ENCODE peak calls at places on chromosomes 6 and 20, in eight cellular contexts. A is IMR-90, P is HCT116, V is uterus, T is transverse colon, S is adrenal gland, L is ovary, R is spleen. D is an unnamed sample. For H3K27me3, the result is how much of the 10 kb centered on the place peaks cover.

GRCh38 chr6:52337633-52338290 is 24.2 kb upstream of the PAQR8 start:
- DNase-seq in A (no peak), V (no peak), L (no peak), R (no peak), P (no peak), T (no peak), S (no peak), D (no peak)

GRCh38 chr20:47656313-47656712 is 129.0 kb downstream of the SULF2 start:
- DNase-seq in V (no peak), T (no peak), S (no peak), A (no peak), R (no peak), L (no peak), P (no peak), D (no peak)

GRCh38 chr6:121482004-121482693 is 46.7 kb downstream of the GJA1 start:
- DNase-seq in S (no peak), P (peak), R (no peak), T (no peak), L (no peak), V (no peak), A (peak), D (no peak)

GRCh38 chr6:64685401-64685800 is 1021.6 kb downstream of the EYS start:
- DNase-seq in V (no peak), S (no peak), L (no peak), T (no peak), A (no peak), R (no peak), P (no peak), D (no peak)

GRCh38 chr20:19626896-19627295 is 131.2 kb upstream of the RIN2 start:
- DNase-seq in A (peak), R (no peak), V (no peak), S (peak), T (no peak), L (no peak), P (no peak), D (no peak)

GRCh38 chr6:144190593-144190992 is 40.3 kb downstream of the STX11 start:
- DNase-seq in R (no peak), S (peak), P (no peak), V (peak), L (no peak), T (no peak), A (peak), D (no peak)

GRCh38 chr6:24340998-24341934 is 16.6 kb downstream of the DCDC2 start:
- DNase-seq in S (no peak), A (no peak), V (no peak), L (no peak), P (no peak), T (no peak), R (no peak), D (peak)

GRCh38 chr6:5843078-5843477 is 163.6 kb downstream of the NRN1 start:
- DNase-seq in S (no peak), L (no peak), P (no peak), R (no peak), T (no peak), A (no peak), V (no peak), D (no peak)

GRCh38 chr6:112437053-112437452 is 89.9 kb downstream of the RFPL4B start:
- DNase-seq in P (no peak), L (no peak), A (no peak), V (no peak), T (no peak), S (no peak), R (no peak), D (no peak)

DNA sequence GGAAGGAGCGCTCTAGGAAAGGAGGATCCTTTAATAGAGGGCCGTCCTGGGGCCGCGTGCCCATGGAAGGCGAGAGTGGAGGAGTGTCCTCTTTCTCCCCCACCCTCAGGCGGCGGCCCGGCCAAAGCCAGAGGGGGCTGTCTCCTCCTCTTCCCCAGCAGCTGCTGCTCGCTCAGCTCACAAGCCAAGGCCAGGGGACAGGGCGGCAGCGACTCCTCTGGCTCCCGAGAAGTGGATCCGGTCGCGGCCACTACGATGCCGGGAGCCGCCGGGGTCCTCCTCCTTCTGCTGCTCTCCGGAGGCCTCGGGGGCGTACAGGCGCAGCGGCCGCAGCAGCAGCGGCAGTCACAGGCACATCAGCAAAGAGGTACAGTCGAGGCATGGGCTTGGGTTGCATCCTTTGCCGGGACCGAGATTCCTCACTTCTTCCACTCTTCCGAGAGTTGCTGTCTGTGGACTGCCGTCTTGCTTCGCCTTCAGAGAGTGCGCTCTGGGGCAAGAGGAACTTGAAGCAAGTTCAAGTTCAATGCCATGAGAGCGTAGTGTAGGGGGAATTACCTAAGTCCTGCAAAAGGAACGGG is at the start of gene LAMA2:
- DNase-seq in V (peak), P (no peak), S (peak), R (peak), A (peak), T (peak), L (peak), D (peak)
- TF ChIP-seq POLR2A in V (peak), P (no peak), S (no peak), R (no peak), A (no peak), T (peak), L (peak), D (no peak)

GRCh38 chr6:3231213-3232016 is 4.0 kb upstream of the TUBB2B start:
- DNase-seq in R (no peak), P (no peak), S (peak), T (peak), A (peak), L (peak), V (peak), D (peak)
- H3K27me3 ChIP-seq in R (half or more), P (under half), S (under half), T (half or more), A (under half), L (under half), V (under half), D (under half)

DNA sequence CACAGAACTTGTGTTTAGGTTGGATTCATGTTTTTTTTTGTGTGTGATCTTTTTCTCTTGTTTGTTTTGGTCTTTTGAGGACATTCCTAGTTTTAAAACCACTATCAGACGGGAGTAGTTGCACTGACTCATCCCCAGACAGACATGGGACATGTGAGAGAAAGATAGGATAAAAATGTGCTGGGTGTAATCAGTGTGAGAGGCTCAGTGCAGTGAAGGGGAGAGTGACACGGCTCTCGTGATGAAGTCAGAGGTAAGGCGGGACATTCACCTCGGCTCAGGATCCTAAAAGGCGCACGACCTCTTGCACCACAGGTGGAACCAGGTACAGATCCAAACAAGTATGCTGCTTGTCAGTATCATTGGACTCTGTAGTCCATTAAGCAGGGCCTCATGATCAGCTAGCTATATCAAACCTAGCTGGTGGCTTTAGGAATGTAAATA is 17.9 kb downstream of the FOXO3 start:
- DNase-seq in P (no peak), L (no peak), S (peak), A (peak), V (no peak), T (no peak), R (no peak), D (no peak)
- TF ChIP-seq POLR2A in P (no peak), L (no peak), S (no peak), A (no peak), V (no peak), T (no peak), R (no peak), D (no peak)

DNA sequence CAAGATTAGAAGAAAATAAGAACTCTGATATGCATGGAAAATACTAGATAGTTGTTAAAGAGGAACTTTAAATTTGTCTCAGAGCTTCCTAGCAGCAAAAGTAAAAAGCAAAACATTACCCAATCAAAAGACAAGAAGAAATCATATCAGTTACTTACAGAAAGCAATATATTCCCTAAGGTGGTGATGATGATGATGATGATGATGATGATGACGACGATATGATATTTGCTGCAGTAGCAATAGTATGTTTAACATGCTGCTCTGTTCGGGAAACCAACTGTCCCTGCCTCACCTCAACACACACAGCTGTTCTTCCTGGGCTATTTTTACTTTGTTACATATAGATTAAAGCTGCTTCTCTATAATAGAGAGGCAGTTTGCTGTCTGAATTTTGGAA is 12.0 kb upstream of the TBX18 start:
- DNase-seq in V (no peak), S (no peak), L (no peak), A (no peak), R (no peak), T (no peak), P (no peak), D (no peak)
- H3K27me3 ChIP-seq in V (under half), S (half or more), L (under half), A (under half), R (half or more), T (half or more), P (under half), D (under half)

DNA sequence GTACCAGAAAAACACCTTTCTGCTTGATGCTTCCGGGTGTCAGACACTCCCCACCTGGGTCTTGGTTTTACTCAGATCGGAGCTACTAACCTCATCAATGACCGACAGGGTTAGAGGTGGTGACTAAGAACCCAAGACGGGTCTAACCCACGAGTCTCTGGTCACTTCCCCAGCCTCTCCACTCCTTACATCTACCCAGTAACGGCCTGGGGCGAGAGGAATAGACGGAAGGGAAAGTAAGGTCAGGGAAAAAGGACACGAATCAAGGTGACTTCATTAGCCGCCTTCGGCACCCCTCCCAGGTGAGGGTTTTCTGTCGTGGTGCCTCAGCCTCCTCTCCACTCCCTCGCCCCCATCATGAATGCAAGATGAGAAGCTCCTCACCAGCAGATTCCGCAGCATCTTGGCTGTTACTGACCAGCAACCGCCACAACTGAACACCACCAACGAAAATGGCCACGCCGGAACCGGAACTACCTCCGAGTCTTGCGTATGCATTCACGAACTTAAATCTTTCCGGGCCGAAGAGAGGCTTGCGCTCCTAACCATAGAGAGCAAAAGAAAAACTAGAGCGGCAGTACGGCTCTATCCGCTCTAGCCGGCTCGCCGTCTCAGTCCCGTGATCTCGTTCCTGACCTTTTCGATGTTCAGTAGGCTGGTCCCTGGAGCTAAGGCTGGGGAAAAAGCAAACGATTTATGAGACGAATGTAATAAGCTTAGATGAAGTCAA is at the start of gene COX7A2:
- DNase-seq in L (peak), R (peak), P (peak), V (peak), S (peak), T (peak), A (peak), D (peak)
- TF ChIP-seq POLR2A in L (peak), R (no peak), P (peak), V (peak), S (peak), T (peak), A (peak), D (peak)

GRCh38 chr20:31862506-31862905 is 7.8 kb downstream of the DUSP15 start:
- DNase-seq in V (no peak), R (no peak), T (no peak), L (no peak), A (no peak), S (peak), P (no peak), D (no peak)

GRCh38 chr20:31861346-31862156 is 8.8 kb downstream of the DUSP15 start:
- DNase-seq in T (peak), S (peak), A (peak), V (peak), R (peak), L (peak), P (peak), D (no peak)

GRCh38 chr20:31860431-31861345 is 9.6 kb downstream of the DUSP15 start:
- DNase-seq in S (peak), L (no peak), T (peak), R (peak), V (peak), A (no peak), P (no peak), D (peak)

GRCh38 chr20:31863296-31864085 is 6.8 kb downstream of the DUSP15 start:
- DNase-seq in L (no peak), S (no peak), R (no peak), T (peak), V (no peak), A (no peak), P (no peak), D (no peak)

GRCh38 chr20:31862157-31862470 is 8.2 kb downstream of the DUSP15 start:
- DNase-seq in A (no peak), T (no peak), L (no peak), R (no peak), P (no peak), V (no peak), S (no peak), D (no peak)
- H3K27me3 ChIP-seq in A (half or more), T (under half), L (under half), R (under half), P (under half), V (under half), S (under half), D (under half)

DNA sequence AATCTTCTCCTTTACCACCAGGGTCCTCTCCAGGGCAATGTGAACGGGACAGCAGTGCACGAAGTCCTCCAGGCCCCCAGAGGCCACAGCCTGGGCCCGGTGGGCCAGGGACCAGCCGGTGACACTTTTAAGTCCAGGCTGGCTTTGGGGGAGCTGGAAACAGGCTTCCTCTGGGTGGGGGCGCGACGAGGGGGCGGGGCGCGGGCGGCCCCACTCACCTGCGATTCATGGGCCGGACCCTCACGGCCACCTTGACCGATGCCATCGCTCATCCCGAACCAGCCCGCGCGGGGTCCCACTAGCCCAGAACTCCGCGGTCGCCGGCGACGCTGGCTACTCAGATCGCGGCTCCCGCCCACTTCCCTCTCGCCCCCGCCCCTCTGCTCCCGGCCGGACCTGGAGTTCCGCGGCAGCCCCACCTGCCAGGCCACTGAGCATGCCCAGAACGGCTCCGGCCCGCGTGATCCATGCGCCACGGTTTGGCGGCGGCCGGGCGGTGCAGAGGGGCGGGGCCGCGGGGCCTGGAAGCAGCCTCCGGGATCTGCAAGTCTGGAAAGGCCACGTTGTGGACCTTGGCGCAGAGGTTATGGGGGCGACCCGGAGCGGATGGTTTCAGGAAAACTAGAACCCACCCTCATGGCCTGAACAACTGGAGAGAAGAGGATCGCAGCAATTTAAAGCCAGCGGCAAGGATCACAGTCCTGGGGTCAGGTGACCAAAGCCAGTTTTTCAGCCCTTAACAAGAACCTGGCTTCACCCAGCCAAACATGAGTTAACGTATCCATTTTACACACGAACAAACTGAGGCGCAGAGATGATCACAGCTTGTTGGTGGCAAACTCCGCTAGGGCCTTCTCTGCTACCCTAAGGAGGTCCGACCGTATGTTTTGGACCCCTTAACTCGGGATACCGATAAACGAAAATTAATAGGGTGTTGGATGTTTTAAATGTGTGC is at the start of gene KIF16B:
- DNase-seq in V (peak), R (peak), P (peak), A (peak), T (peak), L (peak), S (peak), D (peak)
- TF ChIP-seq POLR2A in V (no peak), R (no peak), P (peak), A (no peak), T (peak), L (peak), S (peak), D (peak)

D was measured in prostate gland.